ENCODE peak calls at places on chromosomes 6 and 20, in four cellular contexts. One of them, this sample, is unnamed. For H3K9me3, the result is how much of the 10 kb centered on the place peaks cover.

GRCh38 chr6:158663465-158664167 is 13.8 kb downstream of the SYTL3 start:
- DNase-seq in H1: no peak
- DNase-seq in HepG2: no peak
- DNase-seq in HCT116: no peak
- DNase-seq in this sample: no peak

GRCh38 chr6:170344631-170345576 is 38.3 kb downstream of the FAM120B start:
- DNase-seq in HCT116: peak
- DNase-seq in HepG2: peak
- DNase-seq in H1: peak
- DNase-seq in this sample: peak

GRCh38 chr6:37809144-37809543 is 10.4 kb upstream of the ZFAND3 start:
- DNase-seq in HCT116: no peak
- DNase-seq in HepG2: no peak
- DNase-seq in H1: no peak
- DNase-seq in this sample: no peak

GRCh38 chr6:81572020-81572419 is 180.5 kb downstream of the TENT5A start:
- DNase-seq in HepG2: no peak
- DNase-seq in H1: no peak
- DNase-seq in HCT116: no peak
- DNase-seq in this sample: no peak

GRCh38 chr20:57654363-57654997 is 34.3 kb upstream of the ZBP1 start:
- DNase-seq in HCT116: peak
- DNase-seq in H1: peak
- DNase-seq in HepG2: peak
- DNase-seq in this sample: peak

GRCh38 chr6:34462561-34462971 is 3.3 kb upstream of the PACSIN1 start:
- DNase-seq in H1: peak
- DNase-seq in HCT116: peak
- DNase-seq in HepG2: peak
- DNase-seq in this sample: no peak

GRCh38 chr20:51665543-51666118 is 102.6 kb downstream of the ATP9A start:
- DNase-seq in H1: no peak
- DNase-seq in HepG2: no peak
- DNase-seq in HCT116: no peak
- DNase-seq in this sample: no peak

GRCh38 chr6:168160506-168161370 is 81.7 kb upstream of the FRMD1 start:
- DNase-seq in HCT116: no peak
- DNase-seq in HepG2: no peak
- DNase-seq in H1: no peak
- DNase-seq in this sample: no peak

GRCh38 chr20:8795404-8795803 is 273.5 kb upstream of the PLCB4 start:
- DNase-seq in HepG2: no peak
- DNase-seq in HCT116: no peak
- DNase-seq in H1: no peak
- DNase-seq in this sample: no peak

GRCh38 chr20:50969416-50969815 is 10.8 kb downstream of the MOCS3 start:
- DNase-seq in H1: no peak
- DNase-seq in HepG2: no peak
- DNase-seq in HCT116: no peak
- DNase-seq in this sample: no peak

GRCh38 chr20:17629025-17629424 is 53.0 kb downstream of the RRBP1 start:
- DNase-seq in HCT116: no peak
- DNase-seq in H1: no peak
- DNase-seq in HepG2: no peak
- DNase-seq in this sample: no peak

GRCh38 chr6:132404736-132405135 is 3.5 kb upstream of the MOXD1 start:
- DNase-seq in HCT116: no peak
- DNase-seq in H1: no peak
- DNase-seq in HepG2: no peak
- DNase-seq in this sample: no peak

GRCh38 chr6:76594109-76594508 is 521.6 kb upstream of the IMPG1 start:
- DNase-seq in HCT116: no peak
- DNase-seq in HepG2: no peak
- DNase-seq in H1: no peak
- DNase-seq in this sample: no peak

GRCh38 chr6:160040055-160040454 is 71.2 kb downstream of the IGF2R start:
- DNase-seq in HepG2: no peak
- DNase-seq in HCT116: no peak
- DNase-seq in H1: no peak
- DNase-seq in this sample: no peak

GRCh38 chr6:98657764-98658163 is 176.6 kb upstream of the POU3F2 start:
- DNase-seq in H1: no peak
- DNase-seq in HCT116: no peak
- DNase-seq in HepG2: peak
- DNase-seq in this sample: peak

GRCh38 chr6:148547110-148547509 is 199.7 kb upstream of the UST start:
- DNase-seq in HepG2: no peak
- DNase-seq in HCT116: no peak
- DNase-seq in H1: no peak
- DNase-seq in this sample: no peak

GRCh38 chr6:45424628-45424955 is 46.9 kb upstream of the SUPT3H start:
- DNase-seq in HCT116: no peak
- DNase-seq in H1: no peak
- DNase-seq in HepG2: no peak
- DNase-seq in this sample: no peak

GRCh38 chr6:41371992-41372525 is 36.7 kb downstream of the NCR2 start:
- DNase-seq in HepG2: no peak
- DNase-seq in HCT116: no peak
- DNase-seq in H1: no peak
- DNase-seq in this sample: no peak

GRCh38 chr20:43538855-43539700 is 19.7 kb upstream of the SGK2 start:
- DNase-seq in HepG2: no peak
- DNase-seq in H1: no peak
- DNase-seq in HCT116: no peak
- DNase-seq in this sample: no peak

GRCh38 chr20:40072907-40073306 is 616.1 kb downstream of the MAFB start:
- DNase-seq in H1: no peak
- DNase-seq in HCT116: no peak
- DNase-seq in HepG2: no peak
- DNase-seq in this sample: no peak

GRCh38 chr6:88115307-88115706 is 50.8 kb downstream of the CNR1 start:
- DNase-seq in H1: no peak
- DNase-seq in HCT116: no peak
- DNase-seq in HepG2: no peak
- DNase-seq in this sample: no peak

GRCh38 chr6:163520956-163521355 is 106.4 kb downstream of the QKI start:
- DNase-seq in HepG2: no peak
- DNase-seq in H1: no peak
- DNase-seq in HCT116: no peak
- DNase-seq in this sample: no peak

GRCh38 chr20:10077886-10078285 is 43.1 kb downstream of the ANKEF1 start:
- DNase-seq in HepG2: no peak
- DNase-seq in H1: no peak
- DNase-seq in HCT116: no peak
- DNase-seq in this sample: peak

GRCh38 chr6:158867381-158868121 is 48.4 kb upstream of the EZR start:
- DNase-seq in H1: no peak
- DNase-seq in HCT116: peak
- DNase-seq in HepG2: no peak
- DNase-seq in this sample: no peak

GRCh38 chr20:3383878-3384495 is 23.5 kb downstream of the DNAAF9 start:
- DNase-seq in HCT116: no peak
- DNase-seq in HepG2: no peak
- DNase-seq in H1: no peak
- DNase-seq in this sample: no peak

GRCh38 chr20:1637755-1638154 is 17.9 kb upstream of the SIRPB1 start:
- DNase-seq in HCT116: no peak
- DNase-seq in HepG2: no peak
- DNase-seq in H1: no peak
- DNase-seq in this sample: no peak

GRCh38 chr20:50710492-50711063 is 19.2 kb upstream of the RIPOR3 start:
- DNase-seq in H1: no peak
- DNase-seq in HepG2: peak
- DNase-seq in HCT116: no peak
- DNase-seq in this sample: no peak

GRCh38 chr6:138546733-138547185 is 47.5 kb upstream of the NHSL1 start:
- DNase-seq in H1: no peak
- DNase-seq in HepG2: peak
- DNase-seq in HCT116: no peak
- DNase-seq in this sample: peak

GRCh38 chr20:48247961-48248360 is 462.7 kb upstream of the SULF2 start:
- DNase-seq in HepG2: no peak
- DNase-seq in H1: no peak
- DNase-seq in HCT116: no peak
- DNase-seq in this sample: no peak

GRCh38 chr6:141033101-141033500 is 1099.6 kb upstream of the GJE1 start:
- DNase-seq in HepG2: no peak
- DNase-seq in H1: no peak
- DNase-seq in HCT116: no peak
- DNase-seq in this sample: no peak

GRCh38 chr6:164108869-164109769 is 694.6 kb downstream of the QKI start:
- DNase-seq in H1: no peak
- DNase-seq in HCT116: no peak
- DNase-seq in HepG2: no peak
- DNase-seq in this sample: peak

GRCh38 chr6:74606488-74607135 is 599.2 kb downstream of the COL12A1 start:
- DNase-seq in HepG2: no peak
- DNase-seq in H1: no peak
- DNase-seq in HCT116: no peak
- DNase-seq in this sample: peak

GRCh38 chr6:19719691-19720127 is 117.5 kb upstream of the ID4 start:
- DNase-seq in H1: no peak
- DNase-seq in HCT116: no peak
- DNase-seq in HepG2: no peak
- DNase-seq in this sample: no peak

GRCh38 chr6:157151989-157152388 is 171.3 kb downstream of the TMEM242 start:
- DNase-seq in H1: no peak
- DNase-seq in HepG2: no peak
- DNase-seq in HCT116: no peak
- DNase-seq in this sample: peak

GRCh38 chr6:41477572-41477971 is 68.6 kb upstream of the FOXP4 start:
- DNase-seq in HepG2: no peak
- DNase-seq in HCT116: no peak
- DNase-seq in H1: no peak
- DNase-seq in this sample: no peak

DNA sequence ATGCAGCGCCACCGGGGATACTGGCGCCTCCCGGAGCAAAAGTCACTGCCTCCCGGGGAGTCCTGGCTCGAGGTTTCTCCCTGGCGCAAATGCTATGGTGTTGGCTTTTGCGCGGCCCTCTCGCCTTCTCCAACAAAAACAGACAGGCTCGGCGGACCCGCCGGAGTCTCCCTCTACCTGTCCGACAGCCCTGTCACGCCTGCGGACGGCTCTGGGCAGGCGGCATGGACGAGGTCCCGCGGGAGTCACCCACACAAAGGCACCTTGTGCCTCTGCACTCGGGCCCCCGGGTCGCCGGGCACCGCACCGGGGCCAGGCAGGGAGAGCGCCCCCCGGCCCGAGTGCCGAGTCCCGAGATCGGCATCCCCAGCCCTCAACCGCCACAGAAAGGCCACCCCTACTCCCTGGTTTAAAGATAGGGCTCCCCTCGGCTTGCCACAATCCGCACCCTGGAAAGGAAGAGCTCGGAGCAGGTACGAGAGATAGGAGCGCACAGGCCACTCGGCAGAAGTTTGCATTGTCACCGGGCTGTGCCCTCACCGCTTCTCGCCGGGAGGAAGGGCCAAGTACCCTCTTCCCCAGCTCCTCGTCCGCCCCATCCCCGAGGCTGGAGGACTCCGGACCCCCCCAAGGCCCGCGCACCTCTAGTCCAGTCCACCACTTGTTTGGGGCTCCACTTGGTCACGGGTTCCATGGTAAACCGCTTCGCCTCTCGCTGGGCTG is 903 bp downstream of the CNKSR3 start:
- DNase-seq in HCT116: no peak
- DNase-seq in HepG2: peak
- DNase-seq in H1: no peak
- DNase-seq in this sample: peak
- TF ChIP-seq EZH2 in HCT116: no peak
- TF ChIP-seq EZH2 in HepG2: no peak
- TF ChIP-seq EZH2 in H1: no peak
- TF ChIP-seq EZH2 in this sample: no peak

GRCh38 chr6:114432380-114432779 is 89.6 kb upstream of the HS3ST5 start:
- DNase-seq in H1: no peak
- DNase-seq in HepG2: no peak
- DNase-seq in HCT116: no peak
- DNase-seq in this sample: no peak
- H3K9me3 ChIP-seq in H1: under half
- H3K9me3 ChIP-seq in HepG2: under half
- H3K9me3 ChIP-seq in HCT116: under half
- H3K9me3 ChIP-seq in this sample: under half

DNA sequence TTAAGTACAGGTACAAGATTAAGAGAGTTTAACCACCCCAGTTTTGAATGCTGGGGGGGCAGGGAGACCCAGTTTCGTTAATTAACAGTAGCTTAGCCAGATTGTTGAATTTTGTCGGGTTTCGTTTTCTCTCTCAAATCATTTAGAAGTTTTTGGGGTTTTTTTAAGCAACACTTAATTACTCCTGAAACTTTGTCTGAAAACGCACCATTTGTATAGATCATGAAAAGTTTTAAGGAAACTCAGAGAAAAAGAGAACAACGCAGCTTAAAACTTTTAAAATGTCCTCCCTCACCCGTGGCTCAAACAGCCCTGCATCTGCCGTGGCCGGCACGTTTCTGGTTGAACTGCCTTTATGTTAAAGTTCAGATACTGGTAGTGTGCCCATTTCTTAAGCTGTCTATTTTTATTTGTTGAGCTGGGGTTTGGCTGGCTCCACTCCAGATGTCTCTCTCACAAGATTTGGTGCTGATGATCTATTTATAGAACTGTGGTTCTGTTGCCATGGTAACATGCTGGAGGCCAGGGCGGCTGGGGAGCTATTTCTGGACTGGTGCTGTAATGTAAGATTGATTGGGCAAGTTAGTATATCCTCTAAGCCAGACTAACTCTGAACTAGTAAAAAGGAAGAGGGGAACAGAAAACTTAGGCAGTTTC is 55.1 kb downstream of the GNAS start:
- DNase-seq in HCT116: no peak
- DNase-seq in H1: no peak
- DNase-seq in HepG2: peak
- DNase-seq in this sample: peak
- TF ChIP-seq POLR2AphosphoS5 in HCT116: no peak
- TF ChIP-seq POLR2AphosphoS5 in H1: no peak
- TF ChIP-seq POLR2AphosphoS5 in HepG2: no peak
- TF ChIP-seq POLR2AphosphoS5 in this sample: no peak

DNA sequence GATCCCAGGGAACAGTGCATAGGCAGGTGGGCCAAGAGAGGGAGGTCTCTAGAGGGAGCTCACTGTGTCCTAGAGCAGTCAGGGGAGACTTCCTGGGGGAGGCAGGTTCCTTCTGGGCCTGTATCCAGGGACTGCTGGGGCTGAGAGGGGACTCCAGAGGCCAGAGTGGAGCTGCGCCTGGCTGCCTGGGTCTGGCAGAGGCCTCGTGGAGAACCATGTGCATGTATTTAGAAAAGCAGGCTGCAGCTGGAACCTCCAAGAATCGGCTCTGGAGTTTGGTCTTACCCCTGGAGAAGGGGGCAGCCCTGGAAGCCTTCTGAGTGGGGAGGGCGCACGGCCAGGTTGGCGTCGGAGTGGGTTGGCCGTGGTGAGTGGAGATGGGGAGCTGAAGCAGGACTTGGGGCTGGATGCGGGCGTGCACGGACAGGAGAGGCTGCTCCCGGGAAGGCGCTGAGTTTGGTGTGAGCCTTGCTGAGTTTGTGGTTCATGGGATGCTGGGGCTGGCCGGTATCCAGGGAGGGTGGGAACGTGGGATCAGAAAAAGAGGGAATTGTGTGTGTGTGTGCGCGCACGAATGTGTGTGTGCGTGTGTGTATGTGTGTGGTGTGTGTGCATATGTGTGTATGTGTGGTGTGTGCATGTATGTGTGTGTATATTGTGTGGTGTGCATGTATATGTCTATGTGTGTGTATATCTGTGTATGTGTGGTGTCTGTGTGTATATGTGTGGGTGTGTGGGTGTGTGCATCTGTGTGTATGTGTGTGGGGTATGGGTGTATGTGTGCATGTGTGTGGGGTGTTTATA is 10.8 kb downstream of the VSTM2L start:
- DNase-seq in HCT116: no peak
- DNase-seq in H1: no peak
- DNase-seq in HepG2: no peak
- DNase-seq in this sample: no peak
- TF ChIP-seq EZH2 in HCT116: no peak
- TF ChIP-seq EZH2 in H1: no peak
- TF ChIP-seq EZH2 in HepG2: no peak
- TF ChIP-seq EZH2 in this sample: no peak